ENCODE peak calls at places on chromosomes 11 and 22, in six cellular contexts. One of them, this sample, is unnamed.

GRCh38 chr11:117613521-117613920 is 183.5 kb downstream of the DSCAML1 start:
- DNase-seq in lower lobe of right lung: no peak
- DNase-seq in H9: peak; percentile 62
- DNase-seq in nucleus accumbens: no peak
- DNase-seq in NCI-H526 treated with DMSO at 0.1 percent for 48 hours: no peak
- DNase-seq in NCI-H774: no peak
- DNase-seq in this sample: no peak

GRCh38 chr22:33605201-33605600 is 315.1 kb downstream of the LARGE1 start:
- DNase-seq in lower lobe of right lung: no peak
- DNase-seq in H9: no peak
- DNase-seq in nucleus accumbens: no peak
- DNase-seq in NCI-H526 treated with DMSO at 0.1 percent for 48 hours: no peak
- DNase-seq in NCI-H774: no peak
- DNase-seq in this sample: no peak

GRCh38 chr11:1018091-1018490 is 18.4 kb downstream of the MUC6 start:
- DNase-seq in lower lobe of right lung: no peak
- DNase-seq in H9: no peak
- DNase-seq in nucleus accumbens: no peak
- DNase-seq in NCI-H526 treated with DMSO at 0.1 percent for 48 hours: no peak
- DNase-seq in NCI-H774: no peak
- DNase-seq in this sample: no peak

GRCh38 chr11:2775083-2775625 is 75.4 kb upstream of the KCNQ1OT1 start:
- DNase-seq in lower lobe of right lung: peak; percentile 32
- DNase-seq in H9: no peak
- DNase-seq in nucleus accumbens: no peak
- DNase-seq in NCI-H526 treated with DMSO at 0.1 percent for 48 hours: no peak
- DNase-seq in NCI-H774: no peak
- DNase-seq in this sample: no peak

GRCh38 chr11:10606536-10607208 is 38.2 kb upstream of the LYVE1 start:
- DNase-seq in lower lobe of right lung: no peak
- DNase-seq in H9: no peak
- DNase-seq in nucleus accumbens: no peak
- DNase-seq in NCI-H526 treated with DMSO at 0.1 percent for 48 hours: no peak
- DNase-seq in NCI-H774: no peak
- DNase-seq in this sample: no peak

GRCh38 chr22:35766654-35767580 is 49.2 kb downstream of the APOL5 start:
- DNase-seq in lower lobe of right lung: no peak
- DNase-seq in H9: no peak
- DNase-seq in nucleus accumbens: no peak
- DNase-seq in NCI-H526 treated with DMSO at 0.1 percent for 48 hours: no peak
- DNase-seq in NCI-H774: no peak
- DNase-seq in this sample: no peak

GRCh38 chr22:26330971-26331625 is 98.0 kb upstream of the ASPHD2 start:
- DNase-seq in lower lobe of right lung: no peak
- DNase-seq in H9: peak; percentile 84
- DNase-seq in nucleus accumbens: no peak
- DNase-seq in NCI-H526 treated with DMSO at 0.1 percent for 48 hours: peak; percentile 78
- DNase-seq in NCI-H774: peak; percentile 87
- DNase-seq in this sample: peak; percentile 35

GRCh38 chr11:95999604-96000003 is 75.7 kb upstream of the MTMR2 start:
- DNase-seq in lower lobe of right lung: no peak
- DNase-seq in H9: no peak
- DNase-seq in nucleus accumbens: no peak
- DNase-seq in NCI-H526 treated with DMSO at 0.1 percent for 48 hours: peak; percentile 96
- DNase-seq in NCI-H774: no peak
- DNase-seq in this sample: no peak

GRCh38 chr11:65378208-65378927 is 4.1 kb downstream of the SLC25A45 start:
- DNase-seq in lower lobe of right lung: no peak
- DNase-seq in H9: no peak
- DNase-seq in nucleus accumbens: no peak
- DNase-seq in NCI-H526 treated with DMSO at 0.1 percent for 48 hours: no peak
- DNase-seq in NCI-H774: no peak
- DNase-seq in this sample: no peak

GRCh38 chr11:84215671-84216070 is 929.5 kb upstream of the CCDC90B start:
- DNase-seq in lower lobe of right lung: no peak
- DNase-seq in H9: no peak
- DNase-seq in nucleus accumbens: no peak
- DNase-seq in NCI-H526 treated with DMSO at 0.1 percent for 48 hours: no peak
- DNase-seq in NCI-H774: no peak
- DNase-seq in this sample: no peak

GRCh38 chr22:29359469-29359868 is 28.9 kb downstream of the AP1B1 start:
- DNase-seq in lower lobe of right lung: no peak
- DNase-seq in H9: peak; percentile 69
- DNase-seq in nucleus accumbens: no peak
- DNase-seq in NCI-H526 treated with DMSO at 0.1 percent for 48 hours: no peak
- DNase-seq in NCI-H774: no peak
- DNase-seq in this sample: peak; percentile 78

GRCh38 chr11:111479666-111480065 is 32.5 kb downstream of the BTG4 start:
- DNase-seq in lower lobe of right lung: no peak
- DNase-seq in H9: no peak
- DNase-seq in nucleus accumbens: no peak
- DNase-seq in NCI-H526 treated with DMSO at 0.1 percent for 48 hours: no peak
- DNase-seq in NCI-H774: no peak
- DNase-seq in this sample: no peak

GRCh38 chr11:9219572-9219971 is 45.6 kb downstream of the DENND5A start:
- DNase-seq in lower lobe of right lung: no peak
- DNase-seq in H9: no peak
- DNase-seq in nucleus accumbens: no peak
- DNase-seq in NCI-H526 treated with DMSO at 0.1 percent for 48 hours: no peak
- DNase-seq in NCI-H774: no peak
- DNase-seq in this sample: no peak

GRCh38 chr11:94973099-94973968 is at the start of the genes CWC15 and KDM4D:
- DNase-seq in lower lobe of right lung: peak; percentile 96
- DNase-seq in H9: peak; percentile 94
- DNase-seq in nucleus accumbens: peak; percentile 84
- DNase-seq in NCI-H526 treated with DMSO at 0.1 percent for 48 hours: peak; percentile 93
- DNase-seq in NCI-H774: peak; percentile 93
- DNase-seq in this sample: peak; percentile 95

GRCh38 chr11:72441647-72442267 is 7.4 kb upstream of the CLPB start:
- DNase-seq in lower lobe of right lung: no peak
- DNase-seq in H9: no peak
- DNase-seq in nucleus accumbens: no peak
- DNase-seq in NCI-H526 treated with DMSO at 0.1 percent for 48 hours: no peak
- DNase-seq in NCI-H774: no peak
- DNase-seq in this sample: no peak

GRCh38 chr11:67230406-67230805 is 35.9 kb upstream of the GRK2 start:
- DNase-seq in lower lobe of right lung: no peak
- DNase-seq in H9: no peak
- DNase-seq in nucleus accumbens: no peak
- DNase-seq in NCI-H526 treated with DMSO at 0.1 percent for 48 hours: no peak
- DNase-seq in NCI-H774: no peak
- DNase-seq in this sample: no peak

GRCh38 chr11:74487875-74488274 is 5.6 kb downstream of the LIPT2 start:
- DNase-seq in lower lobe of right lung: no peak
- DNase-seq in H9: peak; percentile 46
- DNase-seq in nucleus accumbens: no peak
- DNase-seq in NCI-H526 treated with DMSO at 0.1 percent for 48 hours: no peak
- DNase-seq in NCI-H774: no peak
- DNase-seq in this sample: no peak

GRCh38 chr11:26851696-26852095 is 129.8 kb upstream of the SLC5A12 start:
- DNase-seq in lower lobe of right lung: no peak
- DNase-seq in H9: no peak
- DNase-seq in nucleus accumbens: no peak
- DNase-seq in NCI-H526 treated with DMSO at 0.1 percent for 48 hours: no peak
- DNase-seq in NCI-H774: no peak
- DNase-seq in this sample: no peak

GRCh38 chr11:64297722-64298358 is 2.3 kb upstream of the CATSPERZ start:
- DNase-seq in lower lobe of right lung: peak; percentile 60
- DNase-seq in H9: no peak
- DNase-seq in nucleus accumbens: no peak
- DNase-seq in NCI-H526 treated with DMSO at 0.1 percent for 48 hours: no peak
- DNase-seq in NCI-H774: no peak
- DNase-seq in this sample: no peak

This sample was measured in left ventricle myocardium superior.